ENCODE peak calls at places on chromosomes 5 and 9, in seven cellular contexts. P is mucosa of descending colon; E is stimulated activated CD4-positive, alpha-beta T cell treated with anti-CD3 and anti-CD28 coated beads, Interleukin-12 subunit alpha, Interleukin-12 subunit beta, amount 100 ng/mL, for 48 hours; Y is Ammon's horn; W is caudate nucleus; T is activated CD4-positive, alpha-beta T cell treated with anti-CD3 and anti-CD28 coated beads for 24 hours; S is psoas muscle. R is an unnamed sample.

GRCh38 chr5:143889986-143890385 is 78.0 kb downstream of the HMHB1 start:
- DNase-seq in P (no peak), E (no peak), Y (no peak), W (no peak), T (no peak), S (no peak), R (no peak)

GRCh38 chr5:179906795-179907569 is 715 bp downstream of the TBC1D9B start:
- DNase-seq in P (peak; percentile 40), E (no peak), Y (peak; percentile 34), W (no peak), T (peak; percentile 5), S (peak; percentile 34), R (peak; percentile 60)

GRCh38 chr5:160187091-160187490 is 42.2 kb upstream of the FABP6 start:
- DNase-seq in P (no peak), E (no peak), Y (no peak), W (no peak), T (no peak), S (no peak), R (no peak)

GRCh38 chr9:133463234-133463863 is 3.6 kb downstream of the CACFD1 start:
- DNase-seq in P (no peak), E (no peak), Y (no peak), W (no peak), T (no peak), S (no peak), R (no peak)

GRCh38 chr9:33782395-33783152 is 12.8 kb upstream of the PRSS3 start:
- DNase-seq in P (no peak), E (no peak), Y (no peak), W (no peak), T (no peak), S (no peak), R (no peak)

GRCh38 chr5:159697536-159697935 is 218.7 kb upstream of the ADRA1B start:
- DNase-seq in P (no peak), E (no peak), Y (peak; percentile 27), W (no peak), T (no peak), S (no peak), R (no peak)

GRCh38 chr9:128689820-128690683 is 1.0 kb downstream of the SET start:
- DNase-seq in P (peak; percentile 52), E (no peak), Y (peak; percentile 67), W (peak; percentile 28), T (no peak), S (no peak), R (peak; percentile 51)

GRCh38 chr9:79247021-79247420 is 324.7 kb upstream of the TLE4 start:
- DNase-seq in P (no peak), E (no peak), Y (no peak), W (no peak), T (no peak), S (no peak), R (no peak)

GRCh38 chr9:130028493-130029222 is 14.3 kb downstream of the FNBP1 start:
- DNase-seq in P (peak; percentile 43), E (no peak), Y (no peak), W (no peak), T (no peak), S (no peak), R (no peak)

GRCh38 chr5:14628346-14628745 is 36.2 kb upstream of the OTULIN start:
- DNase-seq in P (peak; percentile 61), E (peak; percentile 17), Y (peak; percentile 14), W (no peak), T (peak; percentile 34), S (peak; percentile 19), R (no peak)

GRCh38 chr5:118984602-118985001 is 3.7 kb downstream of the DTWD2 start:
- DNase-seq in P (no peak), E (no peak), Y (no peak), W (no peak), T (no peak), S (no peak), R (no peak)

GRCh38 chr5:181221105-181221791 is 1.8 kb upstream of the TRIM41 start:
- DNase-seq in P (peak; percentile 45), E (no peak), Y (no peak), W (no peak), T (no peak), S (no peak), R (no peak)

GRCh38 chr5:1524799-1525623 is 1.3 kb upstream of the LPCAT1 start:
- DNase-seq in P (peak; percentile 2), E (no peak), Y (no peak), W (no peak), T (no peak), S (peak; percentile 17), R (peak; percentile 49)

GRCh38 chr9:121835581-121836381 is 184.3 kb downstream of the DAB2IP start:
- DNase-seq in P (no peak), E (no peak), Y (no peak), W (no peak), T (no peak), S (no peak), R (no peak)

GRCh38 chr9:136077491-136077890 is 17.6 kb downstream of the NACC2 start:
- DNase-seq in P (no peak), E (no peak), Y (no peak), W (no peak), T (no peak), S (no peak), R (no peak)

GRCh38 chr9:70127540-70128416 is 84.1 kb downstream of the MAMDC2 start:
- DNase-seq in P (no peak), E (no peak), Y (no peak), W (no peak), T (no peak), S (no peak), R (no peak)

GRCh38 chr9:126578029-126578428 is 35.7 kb upstream of the LMX1B start:
- DNase-seq in P (no peak), E (no peak), Y (no peak), W (no peak), T (no peak), S (no peak), R (no peak)

GRCh38 chr9:108516391-108516790 is 339.4 kb downstream of the ACTL7B start:
- DNase-seq in P (no peak), E (no peak), Y (no peak), W (no peak), T (no peak), S (no peak), R (no peak)

GRCh38 chr5:140497897-140498296 is 49.6 kb upstream of the EIF4EBP3 start:
- DNase-seq in P (no peak), E (no peak), Y (no peak), W (no peak), T (no peak), S (no peak), R (no peak)

GRCh38 chr5:101977729-101978345 is 318.2 kb downstream of the SLCO4C1 start:
- DNase-seq in P (no peak), E (no peak), Y (peak; percentile 63), W (no peak), T (no peak), S (no peak), R (no peak)

GRCh38 chr5:171336486-171337206 is 27.6 kb downstream of the TLX3 start:
- DNase-seq in P (peak; percentile 49), E (no peak), Y (peak; percentile 67), W (peak; percentile 53), T (no peak), S (no peak), R (no peak)

GRCh38 chr5:55509768-55510522 is 24.8 kb downstream of the PLPP1 start:
- DNase-seq in P (peak; percentile 82), E (no peak), Y (no peak), W (no peak), T (no peak), S (no peak), R (no peak)

GRCh38 chr5:129094924-129095797 is 612 bp downstream of the ISOC1 start:
- DNase-seq in P (peak; percentile 77), E (peak; percentile 17), Y (peak; percentile 45), W (peak; percentile 71), T (peak; percentile 33), S (peak; percentile 75), R (peak; percentile 87)

GRCh38 chr9:90988318-90988717 is 186.7 kb downstream of the SYK start:
- DNase-seq in P (no peak), E (no peak), Y (no peak), W (no peak), T (no peak), S (no peak), R (no peak)

GRCh38 chr5:159814810-159815585 is 101.3 kb upstream of the ADRA1B start:
- DNase-seq in P (no peak), E (no peak), Y (no peak), W (no peak), T (no peak), S (no peak), R (no peak)

GRCh38 chr5:179606910-179607448 is 16.5 kb downstream of the HNRNPH1 start:
- DNase-seq in P (no peak), E (no peak), Y (no peak), W (no peak), T (no peak), S (no peak), R (no peak)

GRCh38 chr5:102561894-102562760 is 63.3 kb upstream of the SLCO6A1 start:
- DNase-seq in P (peak; percentile 34), E (no peak), Y (no peak), W (no peak), T (peak; percentile 1), S (no peak), R (peak; percentile 46)

GRCh38 chr9:98839166-98839565 is 31.7 kb downstream of the GALNT12 start:
- DNase-seq in P (no peak), E (no peak), Y (no peak), W (no peak), T (no peak), S (no peak), R (no peak)

GRCh38 chr9:137293482-137294090 is 8.5 kb downstream of the NRARP start:
- DNase-seq in P (peak; percentile 88), E (no peak), Y (no peak), W (no peak), T (no peak), S (no peak), R (no peak)

GRCh38 chr5:144247131-144247530 is 76.5 kb downstream of the KCTD16 start:
- DNase-seq in P (no peak), E (no peak), Y (no peak), W (no peak), T (no peak), S (no peak), R (no peak)

GRCh38 chr5:178208540-178209227 is 4.4 kb downstream of the HNRNPAB start:
- DNase-seq in P (no peak), E (no peak), Y (no peak), W (no peak), T (no peak), S (no peak), R (no peak)

GRCh38 chr5:127492854-127493738 is 24.3 kb upstream of the PRRC1 start:
- DNase-seq in P (peak; percentile 12), E (no peak), Y (peak; percentile 62), W (no peak), T (no peak), S (no peak), R (no peak)

GRCh38 chr9:116116411-116116810 is 37.2 kb upstream of the PAPPA start:
- DNase-seq in P (no peak), E (no peak), Y (no peak), W (no peak), T (no peak), S (no peak), R (no peak)

GRCh38 chr5:59588922-59589321 is 304.6 kb downstream of the PDE4D start:
- DNase-seq in P (no peak), E (no peak), Y (no peak), W (no peak), T (no peak), S (no peak), R (no peak)

GRCh38 chr5:94788527-94788926 is 170.1 kb downstream of the SLF1 start:
- DNase-seq in P (no peak), E (no peak), Y (no peak), W (no peak), T (no peak), S (no peak), R (no peak)

GRCh38 chr5:1219098-1219767 is 5.9 kb upstream of the SLC6A18 start:
- DNase-seq in P (no peak), E (no peak), Y (no peak), W (no peak), T (no peak), S (no peak), R (no peak)

GRCh38 chr9:79673614-79674013 is 101.8 kb downstream of the TLE4 start:
- DNase-seq in P (no peak), E (no peak), Y (no peak), W (no peak), T (no peak), S (no peak), R (no peak)

GRCh38 chr9:69970001-69970531 is 73.6 kb upstream of the MAMDC2 start:
- DNase-seq in P (no peak), E (no peak), Y (no peak), W (no peak), T (no peak), S (no peak), R (no peak)